ENCODE peak calls at places on chromosomes 13 and 19, in nine cellular contexts. O is Peyer's patch, V is ovary, T is transverse colon, H is tibial nerve, C is vagina, W is gastrocnemius medialis, Z is uterus, N is breast epithelium. A is an unnamed sample.

GRCh38 chr13:97631158-97631557 is 197.2 kb downstream of the RAP2A start:
- DNase-seq in W (peak), Z (no peak), O (no peak), N (no peak), H (no peak), V (no peak), T (no peak), C (no peak), A (no peak)

GRCh38 chr13:114099191-114099590 is 33.2 kb downstream of the RASA3 start:
- DNase-seq in V (peak), N (peak), O (peak), W (peak), H (peak), C (no peak), Z (peak), T (peak), A (peak)

GRCh38 chr13:41196620-41197019 is 2.3 kb upstream of the KBTBD7 start:
- DNase-seq in N (no peak), V (no peak), T (no peak), W (no peak), Z (no peak), C (no peak), O (no peak), H (no peak), A (no peak)

GRCh38 chr13:34990399-34991224 is 48.5 kb downstream of the NBEA start:
- DNase-seq in O (no peak), Z (no peak), V (no peak), W (no peak), N (no peak), T (no peak), C (no peak), H (no peak), A (no peak)

GRCh38 chr13:77985866-77986636 is 67.4 kb upstream of the EDNRB start:
- DNase-seq in W (no peak), Z (no peak), V (no peak), H (no peak), T (no peak), N (no peak), C (no peak), O (no peak), A (no peak)

GRCh38 chr19:58439576-58440554 is at the start of gene ZNF132:
- DNase-seq in W (peak), H (peak), N (peak), V (peak), T (peak), Z (peak), C (peak), O (peak), A (peak)

GRCh38 chr19:8334458-8335342 is 8.4 kb downstream of the KANK3 start:
- DNase-seq in C (no peak), T (peak), W (no peak), Z (no peak), H (no peak), O (peak), N (no peak), V (peak), A (peak)

GRCh38 chr13:113917096-113917495 is 53.2 kb upstream of the GAS6 start:
- DNase-seq in V (no peak), O (no peak), H (no peak), C (peak), W (peak), Z (peak), N (peak), T (no peak), A (no peak)

GRCh38 chr19:50963381-50963780 is 6.0 kb downstream of the KLK6 start:
- DNase-seq in H (no peak), O (no peak), W (no peak), V (no peak), Z (no peak), T (no peak), N (no peak), C (no peak), A (no peak)

GRCh38 chr19:8262431-8262830 is 45.7 kb downstream of the CD320 start:
- DNase-seq in W (no peak), T (no peak), V (no peak), C (no peak), Z (no peak), O (no peak), H (no peak), N (peak), A (peak)

GRCh38 chr13:109940637-109941036 is 154.3 kb upstream of the IRS2 start:
- DNase-seq in H (no peak), V (no peak), N (no peak), C (no peak), W (no peak), Z (no peak), T (no peak), O (no peak), A (no peak)

GRCh38 chr19:5891938-5892771 is 11.4 kb downstream of the NDUFA11 start:
- DNase-seq in V (no peak), H (no peak), C (no peak), O (peak), W (no peak), T (peak), N (no peak), Z (no peak), A (no peak)

GRCh38 chr13:106530209-106530906 is 5.1 kb downstream of the EFNB2 start:
- DNase-seq in N (no peak), V (no peak), W (no peak), Z (no peak), H (no peak), O (no peak), T (peak), C (no peak), A (no peak)

GRCh38 chr13:75414036-75414827 is 67.7 kb downstream of the TBC1D4 start:
- DNase-seq in H (no peak), C (no peak), W (no peak), Z (no peak), V (no peak), T (no peak), N (no peak), O (no peak), A (no peak)

GRCh38 chr13:98523455-98524102 is 53.3 kb downstream of the STK24 start:
- DNase-seq in W (no peak), H (no peak), N (no peak), T (no peak), V (no peak), Z (no peak), C (no peak), O (no peak), A (no peak)

GRCh38 chr13:31437975-31438374 is 238.2 kb downstream of the B3GLCT start:
- DNase-seq in Z (no peak), T (no peak), C (no peak), H (no peak), N (no peak), V (no peak), W (no peak), O (no peak), A (no peak)

GRCh38 chr13:43123856-43124255 is 100.5 kb downstream of the DNAJC15 start:
- DNase-seq in N (no peak), W (no peak), C (no peak), O (no peak), V (no peak), H (no peak), T (no peak), Z (no peak), A (no peak)

GRCh38 chr13:84896128-84896527 is 903.1 kb downstream of the SLITRK6 start:
- DNase-seq in N (no peak), O (no peak), W (no peak), Z (no peak), V (peak), T (peak), C (no peak), H (no peak), A (peak)

GRCh38 chr19:55546822-55547614 is 1.7 kb upstream of the SBK3 start:
- DNase-seq in O (no peak), H (peak), C (no peak), V (peak), Z (peak), N (no peak), T (peak), W (peak), A (peak)

GRCh38 chr19:54414156-54414555 is 1.1 kb upstream of the TTYH1 start:
- DNase-seq in T (no peak), O (no peak), N (no peak), H (no peak), V (no peak), Z (no peak), C (no peak), W (no peak), A (no peak)

GRCh38 chr19:45705115-45705514 is 12.6 kb downstream of the QPCTL start:
- DNase-seq in H (no peak), W (no peak), V (no peak), N (no peak), Z (no peak), O (no peak), T (no peak), C (no peak), A (no peak)

GRCh38 chr13:24893863-24894262 is 129.9 kb downstream of the RNF17 start:
- DNase-seq in O (no peak), N (no peak), T (no peak), W (no peak), C (no peak), Z (no peak), V (no peak), H (no peak), A (no peak)

GRCh38 chr19:31139871-31140505 is 209.2 kb downstream of the TSHZ3 start:
- DNase-seq in W (no peak), H (no peak), O (no peak), C (no peak), V (no peak), T (no peak), N (no peak), Z (no peak), A (no peak)

GRCh38 chr19:16446108-16447014 is 25.4 kb downstream of the EPS15L1 start:
- DNase-seq in V (no peak), O (no peak), N (no peak), T (no peak), Z (no peak), C (no peak), H (no peak), W (no peak), A (no peak)

GRCh38 chr19:40717325-40717879 is 490 bp downstream of the ITPKC start:
- DNase-seq in O (peak), H (no peak), N (peak), W (peak), T (no peak), C (no peak), Z (no peak), V (no peak), A (peak)

GRCh38 chr19:7658219-7658686 is 10.6 kb upstream of the RETN start:
- DNase-seq in N (no peak), O (no peak), H (no peak), Z (no peak), V (no peak), W (no peak), T (peak), C (no peak), A (no peak)

GRCh38 chr13:64239372-64239771 is 2823.7 kb upstream of the PCDH20 start:
- DNase-seq in H (no peak), N (no peak), V (no peak), O (no peak), W (no peak), C (no peak), Z (no peak), T (no peak), A (no peak)

GRCh38 chr13:69796256-69796655 is 311.4 kb upstream of the ATXN8OS start:
- DNase-seq in T (no peak), V (no peak), Z (no peak), O (no peak), W (no peak), C (no peak), H (no peak), N (no peak), A (no peak)

GRCh38 chr13:95858286-95859075 is 181.5 kb downstream of the DNAJC3 start:
- DNase-seq in Z (no peak), T (no peak), O (no peak), W (no peak), H (no peak), C (no peak), V (no peak), N (no peak), A (no peak)

GRCh38 chr13:47126432-47126831 is 229.6 kb upstream of the HTR2A start:
- DNase-seq in N (no peak), V (no peak), T (no peak), W (no peak), Z (no peak), C (no peak), O (no peak), H (no peak), A (no peak)

GRCh38 chr19:6802336-6803035 is 30.0 kb downstream of the VAV1 start:
- DNase-seq in H (no peak), T (peak), W (peak), N (no peak), C (no peak), O (no peak), Z (no peak), V (no peak), A (peak)

GRCh38 chr19:6743714-6744380 is 4.4 kb downstream of the TRIP10 start:
- DNase-seq in T (peak), Z (no peak), N (no peak), H (no peak), C (no peak), W (no peak), O (no peak), V (no peak), A (no peak)

GRCh38 chr19:17405250-17406038 is at the start of gene BST2:
- DNase-seq in C (no peak), N (no peak), W (peak), Z (peak), V (peak), H (peak), T (peak), O (peak), A (peak)

GRCh38 chr19:17385878-17386611 is 8.0 kb downstream of the CCDC194 start:
- DNase-seq in C (no peak), N (peak), T (peak), Z (peak), O (peak), V (peak), H (peak), W (peak), A (peak)

GRCh38 chr13:47611664-47612288 is 389.3 kb downstream of the SUCLA2 start:
- DNase-seq in H (no peak), Z (no peak), T (no peak), O (no peak), C (no peak), V (no peak), N (no peak), W (no peak), A (no peak)

GRCh38 chr19:4043410-4043809 is 23.3 kb downstream of the ZBTB7A start:
- DNase-seq in H (no peak), C (no peak), O (peak), V (no peak), T (no peak), W (no peak), N (no peak), Z (no peak), A (no peak)

GRCh38 chr19:14116918-14117578 is 514 bp downstream of the PRKACA start:
- DNase-seq in T (no peak), C (no peak), Z (peak), N (no peak), W (peak), H (no peak), O (peak), V (peak), A (peak)

GRCh38 chr19:55213547-55213946 is 4.2 kb upstream of the PTPRH start:
- DNase-seq in T (no peak), Z (no peak), N (no peak), O (no peak), H (no peak), C (no peak), V (no peak), W (no peak), A (no peak)

GRCh38 chr13:110914293-110915056 is 394 bp downstream of the ANKRD10 start:
- DNase-seq in V (peak), T (peak), H (peak), N (no peak), C (no peak), Z (peak), O (peak), W (peak), A (peak)

DNA sequence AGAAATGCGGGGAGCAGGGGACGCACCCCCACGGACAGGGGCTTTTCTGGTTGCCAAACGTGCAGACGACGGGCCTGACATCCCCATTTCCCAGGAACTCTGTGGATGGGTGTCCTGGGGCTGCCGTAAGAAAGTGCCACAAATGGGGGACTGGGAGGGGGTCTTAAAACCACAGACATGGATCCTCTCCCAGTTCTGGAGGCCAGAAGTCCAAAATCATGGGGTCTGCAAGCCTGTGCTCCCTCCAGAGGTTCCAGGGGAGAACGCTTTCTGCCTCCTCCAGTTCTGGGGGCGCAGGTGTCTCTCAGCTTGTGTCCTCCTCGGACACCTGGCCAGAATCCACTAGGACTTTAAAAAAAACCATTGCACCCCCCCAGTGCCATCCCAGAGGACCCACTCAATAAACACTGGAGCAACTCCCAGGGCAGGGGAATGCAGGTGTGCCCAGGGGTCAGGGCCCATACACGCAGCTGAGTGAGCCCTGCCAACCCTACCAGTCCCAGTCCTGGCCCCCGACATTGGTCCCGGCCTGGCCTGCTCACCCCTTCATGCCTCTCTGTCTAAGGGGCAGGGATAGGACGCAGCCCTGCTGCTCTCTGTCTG is 103.9 kb downstream of the GADD45B start:
- DNase-seq in V (no peak), H (no peak), O (no peak), T (no peak), N (no peak), Z (no peak), W (no peak), C (no peak), A (no peak)
- H3K27ac ChIP-seq in V (no peak), H (peak), O (peak), T (peak), N (peak), Z (peak), W (peak), C (peak), A (no peak)

GRCh38 chr13:50153401-50153800 is 138.2 kb downstream of the KCNRG start:
- DNase-seq in N (no peak), T (no peak), C (no peak), Z (no peak), W (no peak), V (no peak), O (no peak), H (no peak), A (no peak)

GRCh38 chr13:50149143-50149703 is 134.0 kb downstream of the KCNRG start:
- DNase-seq in O (no peak), Z (no peak), N (no peak), C (no peak), H (no peak), V (no peak), T (no peak), W (no peak), A (no peak)

GRCh38 chr13:50152224-50152623 is 137.0 kb downstream of the KCNRG start:
- DNase-seq in H (no peak), T (no peak), Z (no peak), C (no peak), N (no peak), V (no peak), O (no peak), W (no peak), A (no peak)

GRCh38 chr13:50152655-50153309 is 137.5 kb downstream of the KCNRG start:
- DNase-seq in H (no peak), C (no peak), O (no peak), N (no peak), V (no peak), T (no peak), W (no peak), Z (no peak), A (no peak)

GRCh38 chr13:50149932-50150331 is 134.7 kb downstream of the KCNRG start:
- DNase-seq in W (no peak), O (no peak), C (no peak), V (no peak), N (no peak), T (no peak), H (no peak), Z (no peak), A (peak)
- TF ChIP-seq POLR2A in W (no peak), O (no peak), C (no peak), V (no peak), N (no peak), T (no peak), H (no peak), Z (no peak), A (no peak)

GRCh38 chr19:46885411-46885810 is 24.6 kb downstream of the ARHGAP35 start:
- DNase-seq in N (no peak), Z (no peak), V (no peak), H (no peak), C (no peak), W (no peak), T (no peak), O (no peak), A (no peak)
- H3K27ac ChIP-seq in N (no peak), Z (no peak), V (no peak), H (no peak), C (no peak), W (no peak), T (no peak), O (no peak), A (no peak)

GRCh38 chr19:10543420-10544241 is at the start of gene ATG4D:
- DNase-seq in T (peak), W (peak), O (peak), Z (peak), C (no peak), V (peak), N (peak), H (peak), A (peak)
- TF ChIP-seq POLR2A in T (peak), W (peak), O (peak), Z (peak), C (no peak), V (peak), N (peak), H (peak), A (no peak)

GRCh38 chr19:30106417-30107095 is 164.5 kb downstream of the URI1 start:
- DNase-seq in V (no peak), N (no peak), C (no peak), W (no peak), T (no peak), O (no peak), H (no peak), Z (no peak), A (no peak)
- H3K27ac ChIP-seq in V (no peak), N (no peak), C (no peak), W (no peak), T (no peak), O (no peak), H (no peak), Z (no peak), A (no peak)